ENCODE peak calls at places on chromosomes 16 and 17, in four cellular contexts. X is Peyer's patch, H is GM23338, N is fibroblast of pulmonary artery. U is an unnamed sample.

GRCh38 chr16:30121741-30122620 is 1.0 kb downstream of the MAPK3 start:
- DNase-seq in X (peak; percentile 65), N (peak; percentile 21), H (no peak), U (peak; percentile 60)

GRCh38 chr16:2002406-2003230 is 7.0 kb downstream of the ZNF598 start:
- DNase-seq in H (no peak), N (no peak), X (no peak), U (no peak)

GRCh38 chr16:67873435-67874146 is 739 bp downstream of the EDC4 start:
- DNase-seq in X (no peak), N (no peak), H (peak; percentile 36), U (no peak)

GRCh38 chr17:55705847-55706246 is 16.8 kb downstream of the TMEM100 start:
- DNase-seq in H (no peak), N (no peak), X (no peak), U (no peak)

GRCh38 chr17:35189291-35189690 is 4.9 kb downstream of the SLC35G3 start:
- DNase-seq in X (no peak), H (no peak), N (peak; percentile 6), U (no peak)

GRCh38 chr17:49987681-49988441 is 7.2 kb downstream of the DLX3 start:
- DNase-seq in H (peak; percentile 55), X (peak; percentile 37), N (no peak), U (no peak)

GRCh38 chr17:64020068-64020766 is at the start of gene ICAM2:
- DNase-seq in H (peak; percentile 16), X (peak; percentile 96), N (no peak), U (peak; percentile 67)

GRCh38 chr17:57482657-57483056 is 226.3 kb downstream of the MSI2 start:
- DNase-seq in X (no peak), N (peak; percentile 41), H (no peak), U (no peak)

GRCh38 chr17:34285304-34285792 is at the start of gene CCL11:
- DNase-seq in N (no peak), H (no peak), X (no peak), U (no peak)

GRCh38 chr16:29991571-29991904 is 3.9 kb downstream of the HIRIP3 start:
- DNase-seq in H (no peak), N (no peak), X (no peak), U (no peak)

GRCh38 chr16:20865420-20866126 is 34.6 kb downstream of the DCUN1D3 start:
- DNase-seq in N (no peak), X (no peak), H (no peak), U (no peak)

GRCh38 chr17:69327060-69327831 is at the start of gene ABCA5:
- DNase-seq in N (peak; percentile 88), X (peak; percentile 96), H (peak; percentile 91), U (peak; percentile 81)

GRCh38 chr17:80125656-80126448 is 21.1 kb downstream of the EIF4A3 start:
- DNase-seq in N (peak; percentile 93), H (no peak), X (no peak), U (no peak)

GRCh38 chr17:80122926-80123505 is 21.6 kb downstream of the GAA start:
- DNase-seq in H (no peak), X (no peak), N (no peak), U (no peak)

GRCh38 chr17:80124351-80124981 is 22.5 kb downstream of the EIF4A3 start:
- DNase-seq in X (peak; percentile 41), H (peak; percentile 84), N (peak; percentile 89), U (no peak)

GRCh38 chr17:80122026-80122575 is 20.7 kb downstream of the GAA start:
- DNase-seq in H (no peak), N (no peak), X (peak; percentile 38), U (no peak)

DNA sequence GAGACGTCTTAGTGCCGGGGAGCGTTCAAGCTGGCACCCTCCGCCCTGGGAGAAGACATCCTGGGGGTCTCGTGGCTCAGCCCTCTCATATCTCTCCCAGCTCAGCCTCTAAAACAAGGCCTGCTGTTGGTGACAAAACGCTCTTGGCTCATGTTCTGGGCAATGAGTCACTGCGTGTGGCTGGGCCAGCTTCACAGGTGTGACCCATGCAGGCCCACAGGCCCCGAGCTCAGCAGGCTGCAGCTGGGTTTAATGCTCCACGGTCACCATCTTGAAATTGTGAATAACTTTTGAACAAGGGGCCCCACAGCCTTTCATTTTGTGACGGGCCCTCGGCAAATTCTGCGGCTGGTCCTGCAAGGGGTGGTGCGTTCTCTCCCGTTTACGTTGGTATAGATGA is 22.4 kb downstream of the GAA start:
- DNase-seq in H (no peak), X (no peak), N (peak; percentile 48), U (no peak)
- H3K4me3 ChIP-seq in H (no peak overlapping the region), X (no peak overlapping the region), N (no peak overlapping the region), U (no peak overlapping the region)

DNA sequence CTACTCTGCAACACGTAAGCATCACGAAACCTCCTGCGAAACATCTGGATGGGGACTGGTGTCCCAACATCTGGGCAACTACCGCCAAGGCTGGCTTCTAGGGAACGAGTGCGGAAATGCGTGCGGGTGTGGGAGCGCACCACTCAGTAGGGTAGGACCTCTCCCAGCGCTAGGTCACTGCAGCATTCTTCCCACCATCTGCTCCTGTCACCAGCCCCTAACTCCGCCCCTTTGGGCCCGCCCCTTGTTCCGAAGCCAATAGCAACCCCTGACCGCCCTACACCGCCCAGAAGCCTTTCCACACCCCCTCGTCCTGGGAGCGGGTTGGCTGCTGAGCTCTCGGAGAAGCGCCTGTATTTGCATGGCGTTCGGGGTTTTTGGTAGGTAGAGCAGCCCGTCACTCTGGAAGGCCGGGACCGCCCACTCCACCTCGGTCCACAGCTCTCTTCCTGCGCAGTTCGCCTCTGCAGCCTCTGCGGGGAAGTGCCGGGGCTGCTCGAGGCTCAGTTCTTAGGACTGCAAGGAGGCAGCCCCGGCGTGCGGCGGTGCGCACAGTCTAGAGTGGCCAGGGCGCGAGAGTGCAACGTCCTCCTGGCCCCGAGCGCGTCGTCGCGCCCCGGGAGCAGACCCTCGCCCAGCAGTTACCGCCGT is at the start of gene HS3ST3B1:
- DNase-seq in N (peak; percentile 99), X (peak; percentile 99), H (peak; percentile 100), U (peak; percentile 93)
- H3K4me3 ChIP-seq in N (peak within 1 kb of the TSS; percentile 85), X (peak within 1 kb of the TSS; percentile 64), H (peak within 1 kb of the TSS; percentile 81), U (peak within 1 kb of the TSS; percentile 53)

DNA sequence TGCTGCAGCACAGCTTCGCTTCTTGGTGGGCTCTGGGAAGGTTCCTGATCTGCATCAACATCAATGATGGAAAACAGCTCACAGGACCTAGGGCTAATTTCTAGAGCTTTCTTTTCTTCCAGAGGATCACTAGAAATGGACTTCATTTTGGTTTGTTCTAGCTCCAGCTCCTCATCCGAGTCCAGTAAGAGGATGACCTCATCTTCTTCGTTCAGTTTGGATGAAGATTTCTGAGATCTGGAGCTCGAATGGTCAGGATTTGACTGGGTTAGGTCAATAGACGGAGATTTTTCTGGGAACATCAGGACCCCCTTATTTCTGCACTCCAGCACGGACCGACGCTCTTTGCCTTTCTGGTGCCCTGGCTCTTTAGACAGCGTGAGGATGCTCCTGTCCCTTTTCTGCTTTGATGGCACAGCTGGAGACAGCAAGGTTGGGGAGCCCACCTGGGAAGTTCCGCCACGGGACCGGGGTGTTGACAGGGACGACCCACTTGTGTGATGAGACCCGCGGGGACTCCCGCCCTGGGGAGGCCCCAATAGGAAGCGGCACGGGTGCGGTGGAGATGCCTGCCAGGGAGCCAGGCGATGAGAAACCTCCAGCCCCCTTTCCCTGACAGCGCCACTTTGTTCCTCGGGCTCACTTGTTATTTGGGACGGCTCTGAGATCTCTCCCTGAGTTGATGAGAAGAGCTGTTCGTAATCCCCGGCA is 12.9 kb upstream of the NLRC3 start:
- DNase-seq in X (no peak), H (no peak), N (no peak), U (no peak)
- H3K4me3 ChIP-seq in X (no peak overlapping the region), H (no peak overlapping the region), N (no peak overlapping the region), U (no peak overlapping the region)

GRCh38 chr16:83954577-83955016 is 1.6 kb downstream of the OSGIN1 start:
- DNase-seq in X (peak; percentile 91), H (peak; percentile 48), N (peak; percentile 56), U (no peak)

GRCh38 chr16:83952940-83953795 is at the start of gene OSGIN1:
- DNase-seq in X (peak; percentile 96), N (peak; percentile 96), H (peak; percentile 54), U (peak; percentile 91)

GRCh38 chr16:83953796-83954576 is 946 bp downstream of the OSGIN1 start:
- DNase-seq in X (peak; percentile 58), N (peak; percentile 40), H (peak; percentile 66), U (no peak)

GRCh38 chr16:83951544-83951943 is 1.5 kb upstream of the OSGIN1 start:
- DNase-seq in H (no peak), X (no peak), N (no peak), U (no peak)

GRCh38 chr16:83952587-83952939 is 477 bp upstream of the OSGIN1 start:
- DNase-seq in X (no peak), H (no peak), N (peak; percentile 78), U (no peak)
- H3K4me3 ChIP-seq in X (peak overlapping the region; percentile 61), H (no peak overlapping the region), N (peak overlapping the region; percentile 17), U (peak overlapping the region; percentile 56)

DNA sequence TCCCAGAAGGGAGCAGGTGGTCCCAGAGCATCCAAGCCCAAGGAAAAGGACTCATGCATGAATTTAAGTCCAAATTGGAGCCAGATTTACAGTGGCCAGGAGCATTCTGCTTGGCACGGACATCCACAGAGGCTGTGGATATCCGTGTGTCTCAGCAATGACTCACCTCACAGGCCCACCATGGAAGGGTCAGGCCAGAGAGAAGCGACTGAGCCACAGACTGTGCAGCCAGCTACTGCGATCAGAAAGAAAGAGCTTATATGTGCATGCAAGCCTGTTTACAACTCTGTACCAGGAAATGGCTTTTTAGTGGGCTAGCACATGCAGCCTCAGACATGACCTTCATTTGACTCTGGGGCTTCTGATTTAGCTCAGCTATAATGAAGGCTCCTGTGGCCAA is 231.0 kb downstream of the C16orf95 start:
- DNase-seq in H (no peak), N (no peak), X (no peak), U (no peak)
- H3K4me3 ChIP-seq in H (no peak overlapping the region), N (no peak overlapping the region), X (no peak overlapping the region), U (no peak overlapping the region)

DNA sequence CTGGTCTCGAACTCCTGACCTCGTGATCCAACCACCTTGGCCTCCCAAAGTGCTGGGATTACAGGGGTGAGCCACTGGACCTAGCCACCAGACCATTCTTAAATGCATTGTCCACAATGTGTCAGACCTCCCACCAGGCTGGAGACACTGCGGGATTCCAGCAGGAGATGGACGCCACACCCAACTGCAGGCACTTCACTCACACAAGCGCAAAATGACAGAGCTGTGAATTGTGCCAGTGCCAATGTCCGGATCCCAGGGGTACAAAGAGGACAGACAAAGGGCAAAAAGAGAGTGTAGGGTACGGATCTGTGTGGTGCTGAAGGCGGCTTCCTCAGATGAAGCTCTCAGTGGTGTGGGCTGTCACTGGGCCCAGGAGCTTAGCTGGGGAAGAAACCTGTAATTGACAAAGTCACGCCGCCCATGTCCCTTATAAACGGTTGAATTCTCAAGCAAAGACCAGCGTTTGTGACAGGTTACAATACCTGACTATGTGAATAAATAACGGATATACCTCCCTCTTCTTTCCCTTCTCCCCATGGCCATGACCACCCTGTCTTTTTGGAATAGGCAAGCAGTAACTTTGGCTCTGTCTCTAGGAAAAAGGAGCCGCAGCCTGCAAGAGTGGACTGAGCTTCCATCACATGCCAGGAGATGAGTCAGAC is 40.0 kb downstream of the HS3ST3A1 start:
- DNase-seq in H (no peak), X (no peak), N (no peak), U (peak; percentile 54)
- H3K4me3 ChIP-seq in H (no peak overlapping the region), X (no peak overlapping the region), N (no peak overlapping the region), U (no peak overlapping the region)

DNA sequence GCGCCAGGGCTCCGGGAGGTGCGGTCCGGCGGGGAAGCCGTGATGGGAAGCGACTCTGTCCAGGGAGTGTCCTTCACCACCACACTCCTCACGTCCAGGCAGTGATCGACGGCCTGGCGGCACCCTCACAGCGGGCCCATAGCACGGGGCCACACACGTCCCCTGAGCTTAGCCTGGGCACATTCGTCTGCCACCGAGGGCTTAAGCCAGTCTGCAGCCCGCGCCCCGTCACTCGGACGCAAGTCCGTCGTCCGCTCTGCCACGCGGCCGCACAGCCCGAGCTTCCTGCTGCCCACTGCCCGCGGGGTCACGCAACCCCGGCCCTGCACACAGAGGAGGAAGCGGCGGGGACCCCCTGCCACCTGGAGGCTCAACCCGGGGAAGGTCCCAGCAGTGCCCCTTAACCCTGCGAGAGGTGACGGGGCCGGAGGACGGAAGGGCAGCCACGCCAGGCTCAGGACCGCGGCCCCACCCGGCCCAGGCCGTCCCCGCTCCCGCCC is 3.0 kb upstream of the TBX2 start:
- DNase-seq in N (no peak), H (no peak), X (no peak), U (no peak)
- H3K4me3 ChIP-seq in N (no peak overlapping the region), H (peak overlapping the region; percentile 47), X (peak overlapping the region; percentile 59), U (peak overlapping the region; percentile 45)